ENCODE peak calls at places on chromosomes 2 and 18, in six cellular contexts. O is NCI-H524 treated with DMSO at 0.1 percent for 48 hours, P is H4, T is AG04450, H is hypothalamus, V is T-helper 2 cell. K is an unnamed sample.

GRCh38 chr2:80238692-80239469 is 65.7 kb downstream of the LRRTM1 start:
- DNase-seq in O (no peak), P (no peak), T (peak; percentile 10), H (peak; percentile 25), V (no peak), K (peak; percentile 4)

GRCh38 chr2:204407209-204408070 is 137.8 kb upstream of the PARD3B start:
- DNase-seq in O (no peak), P (no peak), T (no peak), H (no peak), V (no peak), K (no peak)

GRCh38 chr2:149928026-149928425 is 340.5 kb upstream of the MMADHC start:
- DNase-seq in O (no peak), P (no peak), T (no peak), H (no peak), V (no peak), K (peak; percentile 76)

GRCh38 chr2:68115965-68116364 is 41.7 kb upstream of the PNO1 start:
- DNase-seq in O (no peak), P (no peak), T (no peak), H (no peak), V (no peak), K (no peak)

GRCh38 chr2:158464426-158465281 is 7.9 kb downstream of the PKP4 start:
- DNase-seq in O (no peak), P (no peak), T (no peak), H (no peak), V (no peak), K (peak; percentile 19)

GRCh38 chr2:42722328-42723190 is 41.4 kb downstream of the OXER1 start:
- DNase-seq in O (no peak), P (peak; percentile 57), T (peak; percentile 42), H (peak; percentile 20), V (no peak), K (peak; percentile 4)

GRCh38 chr2:112794131-112794733 is 9.9 kb upstream of the IL1A start:
- DNase-seq in O (no peak), P (peak; percentile 91), T (peak; percentile 69), H (no peak), V (no peak), K (no peak)

GRCh38 chr18:51355841-51356240 is 158.4 kb upstream of the MEX3C start:
- DNase-seq in O (no peak), P (no peak), T (no peak), H (no peak), V (no peak), K (no peak)

GRCh38 chr18:506264-506663 is 5.8 kb upstream of the COLEC12 start:
- DNase-seq in O (no peak), P (no peak), T (no peak), H (no peak), V (no peak), K (no peak)

GRCh38 chr2:66888791-66889631 is 454.1 kb downstream of the MEIS1 start:
- DNase-seq in O (no peak), P (peak; percentile 97), T (peak; percentile 97), H (no peak), V (no peak), K (no peak)

GRCh38 chr2:96147593-96148201 is 2.5 kb upstream of the DUSP2 start:
- DNase-seq in O (peak; percentile 42), P (peak; percentile 50), T (no peak), H (no peak), V (no peak), K (no peak)

GRCh38 chr2:46967990-46968647 is 52.5 kb upstream of the MCFD2 start:
- DNase-seq in O (no peak), P (peak; percentile 94), T (peak; percentile 39), H (peak; percentile 23), V (no peak), K (no peak)

GRCh38 chr2:105127288-105127915 is 89.5 kb downstream of the MRPS9 start:
- DNase-seq in O (no peak), P (no peak), T (no peak), H (no peak), V (no peak), K (no peak)

GRCh38 chr2:191166111-191166755 is 15.4 kb upstream of the STAT4 start:
- DNase-seq in O (no peak), P (peak; percentile 86), T (peak; percentile 50), H (no peak), V (no peak), K (no peak)

GRCh38 chr2:24048662-24049484 is 668 bp upstream of the FKBP1B start:
- DNase-seq in O (no peak), P (no peak), T (no peak), H (no peak), V (no peak), K (peak; percentile 40)

GRCh38 chr2:150572961-150573395 is 85.5 kb upstream of the RND3 start:
- DNase-seq in O (no peak), P (no peak), T (no peak), H (no peak), V (no peak), K (no peak)

GRCh38 chr18:57925706-57926105 is 118.3 kb upstream of the NEDD4L start:
- DNase-seq in O (no peak), P (no peak), T (peak; percentile 24), H (no peak), V (no peak), K (no peak)

GRCh38 chr18:50011813-50012445 is 183.0 kb downstream of the MYO5B start:
- DNase-seq in O (no peak), P (no peak), T (peak; percentile 8), H (no peak), V (no peak), K (no peak)

GRCh38 chr18:36461551-36461987 is 164.1 kb downstream of the FHOD3 start:
- DNase-seq in O (no peak), P (no peak), T (no peak), H (no peak), V (no peak), K (no peak)

GRCh38 chr2:85560812-85561279 is 447 bp downstream of the GGCX start:
- DNase-seq in O (no peak), P (no peak), T (no peak), H (no peak), V (no peak), K (no peak)

GRCh38 chr18:48656176-48656575 is 117.3 kb downstream of the CTIF start:
- DNase-seq in O (no peak), P (no peak), T (no peak), H (no peak), V (no peak), K (no peak)

GRCh38 chr2:72144746-72145657 is 2.7 kb downstream of the CYP26B1 start:
- DNase-seq in O (no peak), P (no peak), T (no peak), H (peak; percentile 23), V (no peak), K (no peak)

GRCh38 chr2:196987654-196988364 is 61.3 kb upstream of the PGAP1 start:
- DNase-seq in O (no peak), P (peak; percentile 95), T (peak; percentile 83), H (peak; percentile 24), V (no peak), K (peak; percentile 69)

GRCh38 chr2:45922577-45922988 is 271.1 kb downstream of the PRKCE start:
- DNase-seq in O (peak; percentile 86), P (peak; percentile 24), T (peak; percentile 33), H (no peak), V (no peak), K (peak; percentile 52)

GRCh38 chr2:199100326-199101110 is 357.2 kb downstream of the SATB2 start:
- DNase-seq in O (no peak), P (no peak), T (no peak), H (no peak), V (no peak), K (peak; percentile 64)

GRCh38 chr2:88919087-88919738 is 227.7 kb downstream of the RPIA start:
- DNase-seq in O (no peak), P (peak; percentile 4), T (no peak), H (no peak), V (no peak), K (no peak)

GRCh38 chr2:237924164-237924534 is 42.7 kb upstream of the UBE2F start:
- DNase-seq in O (no peak), P (no peak), T (no peak), H (no peak), V (no peak), K (no peak)

GRCh38 chr2:15935675-15936074 is 4.7 kb upstream of the MYCN start:
- DNase-seq in O (no peak), P (no peak), T (no peak), H (no peak), V (no peak), K (no peak)

GRCh38 chr18:78305789-78306188 is 673.8 kb upstream of the SALL3 start:
- DNase-seq in O (no peak), P (no peak), T (no peak), H (no peak), V (no peak), K (no peak)

GRCh38 chr2:14451312-14451711 is 181.2 kb upstream of the LRATD1 start:
- DNase-seq in O (no peak), P (peak; percentile 9), T (no peak), H (no peak), V (no peak), K (no peak)

GRCh38 chr18:32378705-32379104 is 92.0 kb downstream of the GAREM1 start:
- DNase-seq in O (peak; percentile 72), P (peak; percentile 20), T (no peak), H (no peak), V (no peak), K (no peak)

K was measured in COR-L47.